ENCODE peak calls at places on chromosomes 5 and 9, in ten cellular contexts. M is right atrium auricular region; D is NCI-H446; F is progenitor cell of endocrine pancreas; Q is PC-3; O is activated T-helper 1 cell treated with anti-CD3 and anti-CD28 coated beads, Interleukin-12 subunit alpha, Interleukin-12 subunit beta, Interleukin-2, Interleukin-4 antibody, amounts not matched to agents 30 ng/mL and 10 ng/mL and 1 ng/mL, durations not matched to agents 14 hours and 24 hours and 36 hours; R is HFF-Myc; X is M059J; E is stimulated activated CD8-positive, alpha-beta memory T cell treated with anti-CD3 and anti-CD28 coated beads, Interleukin-15, amount 100 ng/mL, for 24 hours; J is neural crest cell. W is an unnamed sample.

GRCh38 chr5:160266752-160267345 is 37.5 kb downstream of the FABP6 start:
- DNase-seq in R (no peak), M (no peak), Q (no peak), O (no peak), E (no peak), F (no peak), J (no peak), D (no peak), X (no peak), W (no peak)

GRCh38 chr5:16392718-16393117 is 72.9 kb downstream of the ZNF622 start:
- DNase-seq in X (peak; percentile 36), F (no peak), M (no peak), E (no peak), R (no peak), O (no peak), D (no peak), Q (peak; percentile 29), J (no peak), W (no peak)

GRCh38 chr5:59496524-59497134 is 396.9 kb downstream of the PDE4D start:
- DNase-seq in D (no peak), J (no peak), E (no peak), O (no peak), M (no peak), F (no peak), X (no peak), Q (peak; percentile 39), R (no peak), W (no peak)

GRCh38 chr5:155587458-155587857 is 573.9 kb downstream of the KIF4B start:
- DNase-seq in X (no peak), F (no peak), D (no peak), M (no peak), J (no peak), Q (no peak), O (no peak), R (no peak), E (no peak), W (no peak)

GRCh38 chr9:124254261-124254682 is 3.5 kb upstream of the NEK6 start:
- DNase-seq in M (no peak), J (no peak), D (no peak), R (no peak), X (no peak), O (peak; percentile 11), F (no peak), Q (no peak), E (no peak), W (no peak)

GRCh38 chr5:143176048-143176447 is 227.4 kb downstream of the NR3C1 start:
- DNase-seq in O (no peak), M (no peak), J (no peak), E (no peak), D (peak; percentile 59), F (no peak), Q (no peak), X (no peak), R (no peak), W (no peak)

GRCh38 chr9:127179633-127180401 is 57.4 kb upstream of the ANGPTL2 start:
- DNase-seq in J (no peak), M (peak; percentile 50), O (no peak), E (no peak), R (no peak), X (no peak), D (no peak), F (no peak), Q (no peak), W (no peak)

GRCh38 chr9:88400021-88400420 is 11.8 kb downstream of the SPIN1 start:
- DNase-seq in J (no peak), D (no peak), R (peak; percentile 17), E (no peak), O (no peak), M (no peak), F (no peak), X (peak; percentile 91), Q (peak; percentile 67), W (no peak)

GRCh38 chr5:138955672-138956295 is 80.6 kb upstream of the LRRTM2 start:
- DNase-seq in Q (no peak), X (no peak), F (no peak), R (no peak), O (no peak), J (no peak), E (no peak), M (no peak), D (no peak), W (no peak)